ENCODE peak calls at places on chromosomes 7 and 10, in four cellular contexts. L, C, D and G are unnamed samples.
A peak's percentile ranks its signal among the peaks of the same experiment; 100 is the strongest.

GRCh38 chr10:121002586-121003205 is 151.5 kb downstream of the WDR11 start:
- DNase-seq in L (no peak), D (no peak), C (no peak), G (peak; percentile 50)

GRCh38 chr7:72674394-72674793 is 153.6 kb downstream of the TYW1B start:
- DNase-seq in D (no peak), L (no peak), C (no peak), G (no peak)

GRCh38 chr10:28302012-28302667 is 724 bp downstream of the MPP7 start:
- DNase-seq in D (no peak), C (no peak), L (peak; percentile 30), G (no peak)

GRCh38 chr7:106493041-106493731 is 167.8 kb downstream of the CCDC71L start:
- DNase-seq in C (no peak), D (no peak), L (peak; percentile 21), G (peak; percentile 88)

GRCh38 chr10:22278441-22278782 is 37.8 kb upstream of the COMMD3 start:
- DNase-seq in D (no peak), L (no peak), C (no peak), G (no peak)

GRCh38 chr7:47550788-47551470 is 31.0 kb downstream of the TNS3 start:
- DNase-seq in L (no peak), C (no peak), D (no peak), G (no peak)

GRCh38 chr10:129769381-129770116 is 194.5 kb downstream of the EBF3 start:
- DNase-seq in C (no peak), L (no peak), D (no peak), G (peak; percentile 21)

GRCh38 chr10:53537508-53537907 is 764.9 kb upstream of the MBL2 start:
- DNase-seq in L (no peak), C (no peak), D (no peak), G (no peak)

GRCh38 chr7:6505685-6506559 is 45.3 kb downstream of the GRID2IP start:
- DNase-seq in D (no peak), C (no peak), L (no peak), G (no peak)

GRCh38 chr7:12766416-12766815 is 79.0 kb downstream of the ARL4A start:
- DNase-seq in D (no peak), C (no peak), L (no peak), G (no peak)

GRCh38 chr7:80467069-80467468 is 44.8 kb downstream of the GNAT3 start:
- DNase-seq in L (no peak), C (no peak), D (no peak), G (no peak)

GRCh38 chr10:28842321-28842720 is 165.0 kb downstream of the BAMBI start:
- DNase-seq in L (no peak), D (no peak), C (no peak), G (no peak)

GRCh38 chr10:12728569-12728968 is 272.9 kb downstream of the CCDC3 start:
- DNase-seq in L (no peak), C (no peak), D (no peak), G (no peak)

GRCh38 chr7:76515999-76516443 is 5.7 kb downstream of the UPK3B start:
- DNase-seq in D (no peak), L (no peak), C (peak; percentile 66), G (peak; percentile 55)

GRCh38 chr10:122392835-122393234 is 18.3 kb downstream of the PLEKHA1 start:
- DNase-seq in L (no peak), C (no peak), D (no peak), G (no peak)

GRCh38 chr10:62231371-62231770 is 37.3 kb downstream of the RTKN2 start:
- DNase-seq in L (no peak), C (no peak), D (no peak), G (no peak)

GRCh38 chr7:140679186-140679585 is 6.4 kb downstream of the ADCK2 start:
- DNase-seq in L (no peak), C (no peak), D (no peak), G (peak; percentile 8)

GRCh38 chr10:106557053-106557452 is 607.5 kb downstream of the SORCS1 start:
- DNase-seq in D (no peak), C (no peak), L (no peak), G (no peak)

GRCh38 chr7:45920543-45921380 is at the start of gene IGFBP3:
- DNase-seq in C (no peak), D (no peak), L (peak; percentile 45), G (no peak)

GRCh38 chr10:34985823-34986222 is 104.3 kb downstream of the CUL2 start:
- DNase-seq in D (no peak), C (no peak), L (no peak), G (no peak)

GRCh38 chr7:135245226-135245625 is 11.6 kb downstream of the STRA8 start:
- DNase-seq in C (no peak), D (no peak), L (no peak), G (no peak)

GRCh38 chr10:101558206-101558605 is 29.9 kb downstream of the POLL start:
- DNase-seq in D (no peak), L (no peak), C (no peak), G (no peak)

GRCh38 chr7:16491148-16491547 is 25.6 kb upstream of the SOSTDC1 start:
- DNase-seq in L (no peak), D (no peak), C (no peak), G (no peak)

GRCh38 chr10:98391578-98391991 is 23.4 kb downstream of the PYROXD2 start:
- DNase-seq in C (no peak), D (peak; percentile 14), L (no peak), G (no peak)

GRCh38 chr7:40899151-40899550 is 764.3 kb downstream of the SUGCT start:
- DNase-seq in L (no peak), C (no peak), D (no peak), G (no peak)

GRCh38 chr7:44172803-44173424 is 16.3 kb downstream of the GCK start:
- DNase-seq in L (no peak), C (no peak), D (no peak), G (no peak)

GRCh38 chr7:44306608-44307007 is 18.8 kb downstream of the CAMK2B start:
- DNase-seq in L (no peak), D (no peak), C (no peak), G (peak; percentile 7)

GRCh38 chr7:36749282-36749960 is 25.1 kb upstream of the AOAH start:
- DNase-seq in C (no peak), L (no peak), D (no peak), G (no peak)

GRCh38 chr10:86295791-86296190 is 70.8 kb downstream of the GRID1 start:
- DNase-seq in L (no peak), C (no peak), D (no peak), G (peak; percentile 8)

GRCh38 chr10:97683556-97684357 is 3.3 kb downstream of the AVPI1 start:
- DNase-seq in L (peak; percentile 37), D (no peak), C (no peak), G (peak; percentile 37)

GRCh38 chr10:125023862-125024495 is 82.1 kb downstream of the ZRANB1 start:
- DNase-seq in C (no peak), L (peak; percentile 51), D (peak; percentile 29), G (peak; percentile 66)